ENCODE peak calls at places on chromosome 1, in five cellular contexts. Y, E, M, O and H are unnamed samples.

GRCh38 chr1:237470712-237471310 is 419.9 kb downstream of the ZP4 start:
- DNase-seq in Y (no peak), E (no peak), M (no peak), O (no peak), H (no peak)

GRCh38 chr1:111476761-111477309 is 3.1 kb downstream of the C1orf162 start:
- DNase-seq in Y (no peak), E (no peak), M (no peak), O (no peak), H (no peak)

GRCh38 chr1:170687625-170688024 is 23.7 kb downstream of the PRRX1 start:
- DNase-seq in Y (no peak), E (no peak), M (no peak), O (no peak), H (no peak)

GRCh38 chr1:113949007-113949406 is 19.9 kb downstream of the HIPK1 start:
- DNase-seq in Y (no peak), E (no peak), M (no peak), O (no peak), H (no peak)

GRCh38 chr1:116769561-116769977 is 15.3 kb downstream of the CD2 start:
- DNase-seq in Y (no peak), E (no peak), M (no peak), O (no peak), H (no peak)

GRCh38 chr1:22525646-22526045 is 37.6 kb upstream of the EPHA8 start:
- DNase-seq in Y (no peak), E (no peak), M (no peak), O (no peak), H (no peak)

GRCh38 chr1:8844421-8845063 is 27.1 kb upstream of the RERE start:
- DNase-seq in Y (peak), E (no peak), M (no peak), O (no peak), H (no peak)

GRCh38 chr1:240282061-240282830 is 190.6 kb downstream of the FMN2 start:
- DNase-seq in Y (no peak), E (no peak), M (no peak), O (no peak), H (no peak)

GRCh38 chr1:42784946-42785693 is at the start of gene TMEM269:
- DNase-seq in Y (peak), E (peak), M (no peak), O (no peak), H (peak)

GRCh38 chr1:86846166-86846647 is 67.7 kb downstream of the SELENOF start:
- DNase-seq in Y (no peak), E (no peak), M (no peak), O (no peak), H (no peak)

GRCh38 chr1:228145498-228146425 is 4.0 kb upstream of the GJC2 start:
- DNase-seq in Y (no peak), E (no peak), M (no peak), O (no peak), H (peak)

GRCh38 chr1:181073638-181074037 is 14.9 kb upstream of the IER5 start:
- DNase-seq in Y (no peak), E (no peak), M (no peak), O (no peak), H (no peak)

GRCh38 chr1:162009501-162010174 is 14.0 kb downstream of the OLFML2B start:
- DNase-seq in Y (no peak), E (no peak), M (no peak), O (no peak), H (no peak)

GRCh38 chr1:41804176-41804575 is 114.5 kb downstream of the HIVEP3 start:
- DNase-seq in Y (no peak), E (no peak), M (no peak), O (no peak), H (no peak)

GRCh38 chr1:192824511-192824910 is 15.7 kb downstream of the RGS2 start:
- DNase-seq in Y (no peak), E (no peak), M (no peak), O (no peak), H (no peak)

GRCh38 chr1:153827168-153827964 is 52.2 kb downstream of the SLC27A3 start:
- DNase-seq in Y (no peak), E (no peak), M (no peak), O (no peak), H (no peak)

GRCh38 chr1:44222397-44223334 is 9.4 kb downstream of the DMAP1 start:
- DNase-seq in Y (no peak), E (no peak), M (no peak), O (no peak), H (no peak)

GRCh38 chr1:202155478-202156021 is 4.9 kb downstream of the PTPN7 start:
- DNase-seq in Y (peak), E (peak), M (no peak), O (no peak), H (no peak)

GRCh38 chr1:203644661-203645510 is 18.3 kb downstream of the ATP2B4 start:
- DNase-seq in Y (no peak), E (peak), M (no peak), O (peak), H (no peak)

GRCh38 chr1:44696789-44697188 is 22.3 kb downstream of the ARMH1 start:
- DNase-seq in Y (no peak), E (no peak), M (no peak), O (no peak), H (no peak)

GRCh38 chr1:8374812-8375211 is 56.9 kb downstream of the SLC45A1 start:
- DNase-seq in Y (no peak), E (no peak), M (peak), O (peak), H (no peak)

GRCh38 chr1:95042286-95042685 is 30.5 kb downstream of the ALG14 start:
- DNase-seq in Y (peak), E (no peak), M (no peak), O (no peak), H (no peak)

GRCh38 chr1:167220537-167221125 is at the start of gene POU2F1:
- DNase-seq in Y (peak), E (peak), M (peak), O (peak), H (peak)

GRCh38 chr1:223659711-223660110 is 5.8 kb downstream of the CAPN8 start:
- DNase-seq in Y (no peak), E (no peak), M (no peak), O (no peak), H (no peak)

GRCh38 chr1:228366062-228366850 is 40.4 kb downstream of the TRIM11 start:
- DNase-seq in Y (peak), E (peak), M (no peak), O (peak), H (peak)

GRCh38 chr1:4203501-4203900 is 303.4 kb upstream of the C1orf174 start:
- DNase-seq in Y (no peak), E (no peak), M (no peak), O (no peak), H (no peak)

GRCh38 chr1:235866207-235866912 is at the start of gene LYST:
- DNase-seq in Y (no peak), E (peak), M (no peak), O (peak), H (peak)

GRCh38 chr1:171743014-171743870 is 1.4 kb upstream of the VAMP4 start:
- DNase-seq in Y (no peak), E (no peak), M (no peak), O (peak), H (no peak)

GRCh38 chr1:32374193-32374592 is 11.9 kb downstream of the TSSK3 start:
- DNase-seq in Y (no peak), E (no peak), M (no peak), O (no peak), H (no peak)

GRCh38 chr1:172637522-172637921 is 21.4 kb upstream of the FASLG start:
- DNase-seq in Y (no peak), E (no peak), M (no peak), O (no peak), H (no peak)

GRCh38 chr1:212915245-212916091 is 34.9 kb upstream of the VASH2 start:
- DNase-seq in Y (peak), E (no peak), M (no peak), O (peak), H (no peak)

GRCh38 chr1:153262462-153263157 is 3.1 kb downstream of the LORICRIN start:
- DNase-seq in Y (no peak), E (no peak), M (no peak), O (no peak), H (no peak)

DNA sequence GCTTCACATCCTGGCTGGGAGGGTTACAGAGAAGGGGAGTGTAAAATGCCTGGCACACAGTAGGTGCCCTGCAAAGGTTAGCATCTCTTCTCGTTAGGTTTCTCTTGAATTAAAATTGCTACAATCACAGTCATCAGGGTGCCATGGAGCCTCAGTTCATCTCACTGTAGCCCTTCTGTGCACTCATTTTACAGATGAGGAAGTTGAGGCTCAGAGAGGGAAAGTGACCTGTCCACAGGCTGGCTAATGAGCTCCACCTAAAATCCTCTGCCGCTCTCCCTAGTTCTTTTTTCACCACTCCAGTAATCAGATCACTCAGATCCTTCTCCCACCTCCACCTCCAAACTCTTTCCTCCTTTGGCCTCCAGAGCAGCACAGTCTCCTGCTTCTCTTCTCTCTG is 13.5 kb upstream of the AHDC1 start:
- DNase-seq in Y (no peak), E (no peak), M (no peak), O (no peak), H (no peak)
- H3K27ac ChIP-seq in Y (no peak), E (no peak), M (no peak), O (no peak), H (no peak)

GRCh38 chr1:6547301-6547700 is 7.0 kb downstream of the NOL9 start:
- DNase-seq in Y (no peak), E (no peak), M (peak), O (no peak), H (no peak)

GRCh38 chr1:6546326-6546725 is 8.0 kb downstream of the NOL9 start:
- DNase-seq in Y (no peak), E (peak), M (no peak), O (no peak), H (no peak)

GRCh38 chr1:6544831-6545230 is 9.5 kb downstream of the NOL9 start:
- DNase-seq in Y (no peak), E (no peak), M (no peak), O (no peak), H (no peak)

DNA sequence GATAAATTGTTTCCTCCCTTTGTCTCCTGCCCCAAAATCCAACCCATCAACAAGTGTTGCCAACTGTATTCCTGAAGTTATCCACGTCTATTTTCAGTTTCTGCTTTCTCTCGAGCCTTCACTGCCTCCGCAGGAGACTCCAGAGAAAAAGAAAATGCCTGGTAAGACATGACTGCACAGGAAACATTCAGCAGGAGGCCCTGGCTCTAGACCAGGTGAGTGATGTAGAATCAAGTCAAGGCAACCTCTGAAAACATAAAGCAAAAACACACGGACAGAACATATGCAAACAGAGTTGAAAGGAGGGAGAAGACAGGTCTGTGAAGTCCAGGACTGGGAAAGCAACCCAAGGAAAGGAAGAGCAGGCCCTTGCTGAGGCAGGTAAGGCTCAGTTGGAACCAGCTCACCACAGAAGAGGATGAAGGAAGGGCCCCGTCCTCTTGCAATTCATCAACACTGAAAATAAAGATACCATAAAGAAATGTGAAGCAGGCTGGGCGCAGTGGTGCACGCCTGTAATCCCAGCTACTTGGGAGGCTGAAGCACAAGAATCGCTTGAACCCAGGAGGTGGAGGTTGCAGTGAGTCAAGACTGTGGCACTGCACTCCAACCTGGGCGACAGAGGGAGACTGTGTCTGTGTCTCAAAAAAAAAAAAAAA is 8.9 kb downstream of the NOL9 start:
- DNase-seq in Y (no peak), E (peak), M (no peak), O (no peak), H (no peak)
- H3K27ac ChIP-seq in Y (no peak), E (no peak), M (no peak), O (no peak), H (no peak)

GRCh38 chr1:51575406-51576084 is 41.3 kb upstream of the OSBPL9 start:
- DNase-seq in Y (no peak), E (no peak), M (no peak), O (no peak), H (no peak)
- H3K27ac ChIP-seq in Y (no peak), E (no peak), M (no peak), O (no peak), H (peak)

DNA sequence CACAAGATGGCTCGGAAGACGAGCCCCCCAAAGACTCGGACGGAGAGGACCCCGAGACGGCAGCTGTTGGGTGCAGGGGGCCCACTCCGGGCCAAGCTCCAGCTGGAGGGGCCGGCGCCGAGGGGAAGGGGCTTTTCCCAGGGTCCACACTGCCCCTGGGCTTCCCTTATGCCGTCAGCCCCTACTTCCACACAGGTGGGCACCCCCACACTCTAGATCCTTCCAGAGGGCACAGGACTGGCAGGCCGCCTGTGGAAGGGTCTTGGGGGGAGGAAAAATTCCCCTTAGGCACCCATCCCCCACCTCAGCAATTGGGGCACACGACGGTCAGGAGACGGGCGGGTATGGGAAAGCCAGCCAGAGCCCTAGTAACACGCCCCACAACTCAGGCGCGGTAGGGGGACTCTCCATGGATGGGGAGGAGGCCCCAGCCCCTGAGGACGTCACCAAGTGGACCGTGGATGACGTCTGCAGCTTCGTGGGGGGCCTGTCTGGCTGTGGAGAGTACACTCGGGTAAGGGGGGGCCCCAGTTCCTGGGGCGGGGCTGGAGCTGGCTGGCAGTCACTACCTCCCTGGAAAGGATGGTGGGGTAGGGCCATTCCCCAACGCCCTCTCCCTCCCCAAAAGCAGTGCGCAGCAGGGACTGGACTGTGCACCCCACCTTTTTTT is 16.1 kb downstream of the NOC2L start:
- DNase-seq in Y (no peak), E (peak), M (no peak), O (peak), H (no peak)
- H3K27ac ChIP-seq in Y (no peak), E (no peak), M (peak), O (no peak), H (no peak)

DNA sequence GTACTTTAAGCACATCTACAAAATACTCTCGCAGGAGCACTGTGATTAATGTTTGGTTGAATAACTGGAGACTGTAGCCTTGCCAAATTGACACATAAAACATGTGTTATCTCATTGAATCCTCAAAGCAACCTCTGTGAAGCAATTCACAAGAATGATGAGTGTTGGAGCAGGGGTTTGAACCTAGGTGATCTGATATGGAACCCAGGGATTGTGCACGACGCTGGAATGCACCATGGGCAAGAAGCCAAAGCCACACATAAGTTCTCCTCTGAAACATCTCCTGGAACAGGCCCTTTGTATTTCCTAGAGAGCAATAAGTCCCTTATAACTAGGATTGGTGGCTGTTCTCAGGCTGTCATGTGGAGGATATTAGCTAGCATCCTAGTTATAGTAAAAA is 124.6 kb upstream of the IVNS1ABP start:
- DNase-seq in Y (no peak), E (no peak), M (no peak), O (no peak), H (no peak)
- H3K27ac ChIP-seq in Y (no peak), E (no peak), M (no peak), O (no peak), H (no peak)

GRCh38 chr1:51270751-51271150 is 34.7 kb downstream of the RNF11 start:
- DNase-seq in Y (no peak), E (no peak), M (no peak), O (no peak), H (no peak)
- H3K27ac ChIP-seq in Y (no peak), E (no peak), M (no peak), O (no peak), H (no peak)